ENCODE peak calls at places on chromosomes 1 and 21, in eight cellular contexts. One of them, this sample, is unnamed.
A peak's percentile ranks its signal among the peaks of the same experiment; 100 is the strongest.

GRCh38 chr1:118947003-118947765 is 41.0 kb downstream of the TBX15 start:
- DNase-seq in hypothalamus: no peak
- DNase-seq in activated naive CD4-positive, alpha-beta T cell: no peak
- DNase-seq in psoas muscle: peak; percentile 29
- DNase-seq in GM10248: no peak
- DNase-seq in nephron progenitor cell: no peak
- DNase-seq in T-helper 9 cell: no peak
- DNase-seq in head of caudate nucleus: no peak
- DNase-seq in this sample: no peak

GRCh38 chr1:186236921-186237320 is 138.1 kb downstream of the TPR start:
- DNase-seq in hypothalamus: no peak
- DNase-seq in activated naive CD4-positive, alpha-beta T cell: no peak
- DNase-seq in nephron progenitor cell: no peak
- DNase-seq in psoas muscle: no peak
- DNase-seq in head of caudate nucleus: no peak
- DNase-seq in T-helper 9 cell: no peak
- DNase-seq in GM10248: no peak
- DNase-seq in this sample: no peak

GRCh38 chr1:43063394-43064219 is 104.9 kb upstream of the SLC2A1 start:
- DNase-seq in GM10248: no peak
- DNase-seq in hypothalamus: no peak
- DNase-seq in nephron progenitor cell: no peak
- DNase-seq in psoas muscle: no peak
- DNase-seq in activated naive CD4-positive, alpha-beta T cell: no peak
- DNase-seq in T-helper 9 cell: no peak
- DNase-seq in head of caudate nucleus: no peak
- DNase-seq in this sample: no peak

GRCh38 chr1:201751872-201752271 is 77.1 kb upstream of the IPO9 start:
- DNase-seq in hypothalamus: no peak
- DNase-seq in psoas muscle: no peak
- DNase-seq in nephron progenitor cell: peak; percentile 46
- DNase-seq in T-helper 9 cell: no peak
- DNase-seq in activated naive CD4-positive, alpha-beta T cell: no peak
- DNase-seq in GM10248: no peak
- DNase-seq in head of caudate nucleus: no peak
- DNase-seq in this sample: no peak

GRCh38 chr1:99818063-99818699 is 32.0 kb upstream of the AGL start:
- DNase-seq in activated naive CD4-positive, alpha-beta T cell: no peak
- DNase-seq in nephron progenitor cell: no peak
- DNase-seq in GM10248: no peak
- DNase-seq in hypothalamus: no peak
- DNase-seq in head of caudate nucleus: no peak
- DNase-seq in psoas muscle: no peak
- DNase-seq in T-helper 9 cell: no peak
- DNase-seq in this sample: no peak

GRCh38 chr21:43299441-43300277 is 127.3 kb downstream of the SIK1 start:
- DNase-seq in hypothalamus: no peak
- DNase-seq in psoas muscle: peak; percentile 7
- DNase-seq in activated naive CD4-positive, alpha-beta T cell: no peak
- DNase-seq in nephron progenitor cell: no peak
- DNase-seq in T-helper 9 cell: no peak
- DNase-seq in GM10248: no peak
- DNase-seq in head of caudate nucleus: no peak
- DNase-seq in this sample: no peak

GRCh38 chr1:225870883-225871282 is 11.3 kb downstream of the TMEM63A start:
- DNase-seq in psoas muscle: no peak
- DNase-seq in hypothalamus: no peak
- DNase-seq in nephron progenitor cell: no peak
- DNase-seq in head of caudate nucleus: no peak
- DNase-seq in GM10248: no peak
- DNase-seq in activated naive CD4-positive, alpha-beta T cell: no peak
- DNase-seq in T-helper 9 cell: no peak
- DNase-seq in this sample: no peak

GRCh38 chr1:156148236-156148635 is 5.1 kb upstream of the SEMA4A start:
- DNase-seq in nephron progenitor cell: no peak
- DNase-seq in activated naive CD4-positive, alpha-beta T cell: no peak
- DNase-seq in hypothalamus: no peak
- DNase-seq in GM10248: no peak
- DNase-seq in head of caudate nucleus: no peak
- DNase-seq in T-helper 9 cell: no peak
- DNase-seq in psoas muscle: no peak
- DNase-seq in this sample: no peak

GRCh38 chr1:236685917-236686814 is at the start of gene ACTN2:
- DNase-seq in head of caudate nucleus: peak; percentile 42
- DNase-seq in hypothalamus: no peak
- DNase-seq in activated naive CD4-positive, alpha-beta T cell: no peak
- DNase-seq in GM10248: peak; percentile 66
- DNase-seq in nephron progenitor cell: peak; percentile 81
- DNase-seq in psoas muscle: peak; percentile 71
- DNase-seq in T-helper 9 cell: peak; percentile 32
- DNase-seq in this sample: peak; percentile 68

GRCh38 chr1:28885982-28886730 is 28.2 kb upstream of the EPB41 start:
- DNase-seq in T-helper 9 cell: no peak
- DNase-seq in activated naive CD4-positive, alpha-beta T cell: no peak
- DNase-seq in psoas muscle: no peak
- DNase-seq in GM10248: no peak
- DNase-seq in head of caudate nucleus: no peak
- DNase-seq in nephron progenitor cell: no peak
- DNase-seq in hypothalamus: no peak
- DNase-seq in this sample: no peak

GRCh38 chr1:97337250-97338030 is 583.4 kb downstream of the DPYD start:
- DNase-seq in head of caudate nucleus: no peak
- DNase-seq in GM10248: no peak
- DNase-seq in hypothalamus: no peak
- DNase-seq in psoas muscle: no peak
- DNase-seq in T-helper 9 cell: no peak
- DNase-seq in nephron progenitor cell: no peak
- DNase-seq in activated naive CD4-positive, alpha-beta T cell: no peak
- DNase-seq in this sample: no peak

GRCh38 chr21:42218836-42219605 is at the start of gene ABCG1:
- DNase-seq in GM10248: no peak
- DNase-seq in T-helper 9 cell: peak; percentile 50
- DNase-seq in psoas muscle: peak; percentile 49
- DNase-seq in hypothalamus: no peak
- DNase-seq in activated naive CD4-positive, alpha-beta T cell: no peak
- DNase-seq in nephron progenitor cell: peak; percentile 76
- DNase-seq in head of caudate nucleus: peak; percentile 76
- DNase-seq in this sample: peak; percentile 78

GRCh38 chr1:56070601-56071000 is 508.8 kb downstream of the PLPP3 start:
- DNase-seq in hypothalamus: no peak
- DNase-seq in activated naive CD4-positive, alpha-beta T cell: no peak
- DNase-seq in T-helper 9 cell: no peak
- DNase-seq in GM10248: no peak
- DNase-seq in nephron progenitor cell: no peak
- DNase-seq in head of caudate nucleus: no peak
- DNase-seq in psoas muscle: no peak
- DNase-seq in this sample: no peak

GRCh38 chr1:23848673-23849616 is 19.1 kb downstream of the FUCA1 start:
- DNase-seq in head of caudate nucleus: no peak
- DNase-seq in T-helper 9 cell: no peak
- DNase-seq in GM10248: no peak
- DNase-seq in activated naive CD4-positive, alpha-beta T cell: no peak
- DNase-seq in nephron progenitor cell: no peak
- DNase-seq in psoas muscle: no peak
- DNase-seq in hypothalamus: no peak
- DNase-seq in this sample: no peak

GRCh38 chr1:201051399-201051798 is 27.9 kb upstream of the KIF21B start:
- DNase-seq in activated naive CD4-positive, alpha-beta T cell: no peak
- DNase-seq in psoas muscle: no peak
- DNase-seq in hypothalamus: no peak
- DNase-seq in head of caudate nucleus: peak; percentile 17
- DNase-seq in T-helper 9 cell: no peak
- DNase-seq in GM10248: no peak
- DNase-seq in nephron progenitor cell: no peak
- DNase-seq in this sample: no peak

GRCh38 chr1:117060441-117061317 is 553 bp downstream of the TTF2 start:
- DNase-seq in nephron progenitor cell: no peak
- DNase-seq in GM10248: peak; percentile 42
- DNase-seq in activated naive CD4-positive, alpha-beta T cell: no peak
- DNase-seq in T-helper 9 cell: peak; percentile 10
- DNase-seq in hypothalamus: no peak
- DNase-seq in psoas muscle: no peak
- DNase-seq in head of caudate nucleus: no peak
- DNase-seq in this sample: no peak

GRCh38 chr1:207059881-207060280 is 6.8 kb downstream of the PFKFB2 start:
- DNase-seq in T-helper 9 cell: no peak
- DNase-seq in psoas muscle: no peak
- DNase-seq in GM10248: no peak
- DNase-seq in hypothalamus: no peak
- DNase-seq in head of caudate nucleus: no peak
- DNase-seq in activated naive CD4-positive, alpha-beta T cell: no peak
- DNase-seq in nephron progenitor cell: no peak
- DNase-seq in this sample: no peak

GRCh38 chr1:47894718-47895393 is 102.3 kb downstream of the TRABD2B start:
- DNase-seq in head of caudate nucleus: no peak
- DNase-seq in nephron progenitor cell: peak; percentile 26
- DNase-seq in T-helper 9 cell: no peak
- DNase-seq in GM10248: no peak
- DNase-seq in psoas muscle: peak; percentile 63
- DNase-seq in activated naive CD4-positive, alpha-beta T cell: no peak
- DNase-seq in hypothalamus: no peak
- DNase-seq in this sample: peak; percentile 31

GRCh38 chr1:24191860-24192259 is 4.8 kb upstream of the IFNLR1 start:
- DNase-seq in T-helper 9 cell: no peak
- DNase-seq in head of caudate nucleus: no peak
- DNase-seq in psoas muscle: no peak
- DNase-seq in activated naive CD4-positive, alpha-beta T cell: no peak
- DNase-seq in hypothalamus: no peak
- DNase-seq in nephron progenitor cell: no peak
- DNase-seq in GM10248: peak; percentile 70
- DNase-seq in this sample: no peak

GRCh38 chr1:180225403-180225802 is 4.7 kb upstream of the LHX4 start:
- DNase-seq in hypothalamus: no peak
- DNase-seq in head of caudate nucleus: no peak
- DNase-seq in activated naive CD4-positive, alpha-beta T cell: no peak
- DNase-seq in GM10248: no peak
- DNase-seq in nephron progenitor cell: no peak
- DNase-seq in T-helper 9 cell: no peak
- DNase-seq in psoas muscle: no peak
- DNase-seq in this sample: no peak

GRCh38 chr1:31374511-31375196 is 1.8 kb upstream of the FABP3 start:
- DNase-seq in activated naive CD4-positive, alpha-beta T cell: no peak
- DNase-seq in T-helper 9 cell: no peak
- DNase-seq in hypothalamus: no peak
- DNase-seq in psoas muscle: peak; percentile 70
- DNase-seq in nephron progenitor cell: no peak
- DNase-seq in head of caudate nucleus: no peak
- DNase-seq in GM10248: no peak
- DNase-seq in this sample: no peak

GRCh38 chr1:84206416-84206815 is 62.3 kb downstream of the PRKACB start:
- DNase-seq in T-helper 9 cell: no peak
- DNase-seq in GM10248: no peak
- DNase-seq in activated naive CD4-positive, alpha-beta T cell: no peak
- DNase-seq in nephron progenitor cell: no peak
- DNase-seq in psoas muscle: no peak
- DNase-seq in head of caudate nucleus: no peak
- DNase-seq in hypothalamus: no peak
- DNase-seq in this sample: no peak

GRCh38 chr1:225882699-225883615 is 777 bp upstream of the TMEM63A start:
- DNase-seq in activated naive CD4-positive, alpha-beta T cell: no peak
- DNase-seq in psoas muscle: peak; percentile 65
- DNase-seq in head of caudate nucleus: peak; percentile 53
- DNase-seq in T-helper 9 cell: no peak
- DNase-seq in hypothalamus: peak; percentile 67
- DNase-seq in GM10248: peak; percentile 60
- DNase-seq in nephron progenitor cell: peak; percentile 59
- DNase-seq in this sample: peak; percentile 42

GRCh38 chr1:109186704-109187071 is 27.0 kb upstream of the SARS1 start:
- DNase-seq in T-helper 9 cell: no peak
- DNase-seq in GM10248: no peak
- DNase-seq in activated naive CD4-positive, alpha-beta T cell: no peak
- DNase-seq in psoas muscle: peak; percentile 18
- DNase-seq in nephron progenitor cell: no peak
- DNase-seq in hypothalamus: peak; percentile 11
- DNase-seq in head of caudate nucleus: peak; percentile 70
- DNase-seq in this sample: no peak

GRCh38 chr1:26677306-26678115 is 18.3 kb upstream of the ARID1A start:
- DNase-seq in T-helper 9 cell: peak; percentile 34
- DNase-seq in hypothalamus: peak; percentile 22
- DNase-seq in head of caudate nucleus: peak; percentile 25
- DNase-seq in activated naive CD4-positive, alpha-beta T cell: no peak
- DNase-seq in psoas muscle: peak; percentile 61
- DNase-seq in nephron progenitor cell: peak; percentile 24
- DNase-seq in GM10248: peak; percentile 74
- DNase-seq in this sample: peak; percentile 57

GRCh38 chr1:231625975-231626534 is 535 bp upstream of the DISC1 start:
- DNase-seq in nephron progenitor cell: no peak
- DNase-seq in psoas muscle: no peak
- DNase-seq in T-helper 9 cell: no peak
- DNase-seq in head of caudate nucleus: no peak
- DNase-seq in hypothalamus: no peak
- DNase-seq in activated naive CD4-positive, alpha-beta T cell: no peak
- DNase-seq in GM10248: no peak
- DNase-seq in this sample: no peak

GRCh38 chr1:18373882-18374493 is 106.7 kb upstream of the KLHDC7A start:
- DNase-seq in head of caudate nucleus: no peak
- DNase-seq in hypothalamus: no peak
- DNase-seq in T-helper 9 cell: no peak
- DNase-seq in psoas muscle: no peak
- DNase-seq in activated naive CD4-positive, alpha-beta T cell: no peak
- DNase-seq in nephron progenitor cell: peak; percentile 79
- DNase-seq in GM10248: peak; percentile 43
- DNase-seq in this sample: peak; percentile 93

GRCh38 chr1:89633745-89634625 is 1.1 kb downstream of the LRRC8C start:
- DNase-seq in head of caudate nucleus: peak; percentile 9
- DNase-seq in nephron progenitor cell: peak; percentile 19
- DNase-seq in T-helper 9 cell: no peak
- DNase-seq in hypothalamus: no peak
- DNase-seq in GM10248: peak; percentile 19
- DNase-seq in psoas muscle: no peak
- DNase-seq in activated naive CD4-positive, alpha-beta T cell: no peak
- DNase-seq in this sample: peak; percentile 28

GRCh38 chr1:177209357-177209756 is 38.6 kb downstream of the BRINP2 start:
- DNase-seq in activated naive CD4-positive, alpha-beta T cell: no peak
- DNase-seq in psoas muscle: peak; percentile 75
- DNase-seq in nephron progenitor cell: no peak
- DNase-seq in hypothalamus: peak; percentile 7
- DNase-seq in GM10248: no peak
- DNase-seq in T-helper 9 cell: no peak
- DNase-seq in head of caudate nucleus: peak; percentile 38
- DNase-seq in this sample: no peak

GRCh38 chr1:21706151-21706835 is 37.1 kb upstream of the RAP1GAP start:
- DNase-seq in hypothalamus: no peak
- DNase-seq in T-helper 9 cell: no peak
- DNase-seq in activated naive CD4-positive, alpha-beta T cell: no peak
- DNase-seq in head of caudate nucleus: peak; percentile 44
- DNase-seq in psoas muscle: no peak
- DNase-seq in nephron progenitor cell: peak; percentile 22
- DNase-seq in GM10248: no peak
- DNase-seq in this sample: peak; percentile 31

GRCh38 chr1:181413195-181413815 is 70.0 kb upstream of the CACNA1E start:
- DNase-seq in nephron progenitor cell: no peak
- DNase-seq in head of caudate nucleus: no peak
- DNase-seq in activated naive CD4-positive, alpha-beta T cell: no peak
- DNase-seq in GM10248: no peak
- DNase-seq in psoas muscle: no peak
- DNase-seq in hypothalamus: no peak
- DNase-seq in T-helper 9 cell: no peak
- DNase-seq in this sample: no peak

GRCh38 chr1:41582351-41582750 is 97.9 kb upstream of the EDN2 start:
- DNase-seq in nephron progenitor cell: no peak
- DNase-seq in T-helper 9 cell: no peak
- DNase-seq in hypothalamus: no peak
- DNase-seq in head of caudate nucleus: no peak
- DNase-seq in activated naive CD4-positive, alpha-beta T cell: no peak
- DNase-seq in GM10248: no peak
- DNase-seq in psoas muscle: no peak
- DNase-seq in this sample: no peak

GRCh38 chr1:29448456-29449317 is 212.4 kb downstream of the PTPRU start:
- DNase-seq in psoas muscle: no peak
- DNase-seq in nephron progenitor cell: no peak
- DNase-seq in head of caudate nucleus: no peak
- DNase-seq in activated naive CD4-positive, alpha-beta T cell: no peak
- DNase-seq in GM10248: no peak
- DNase-seq in T-helper 9 cell: no peak
- DNase-seq in hypothalamus: no peak
- DNase-seq in this sample: no peak

GRCh38 chr1:88979054-88979748 is 13.2 kb downstream of the KYAT3 start:
- DNase-seq in nephron progenitor cell: no peak
- DNase-seq in head of caudate nucleus: no peak
- DNase-seq in psoas muscle: no peak
- DNase-seq in activated naive CD4-positive, alpha-beta T cell: no peak
- DNase-seq in T-helper 9 cell: no peak
- DNase-seq in hypothalamus: no peak
- DNase-seq in GM10248: no peak
- DNase-seq in this sample: no peak

This sample was measured in WTC11.